ENCODE peak calls at places on chromosomes 16 and 17, in four cellular contexts. One of them, this sample, is unnamed. For H3K9me1, the result is how much of the 10 kb centered on the place peaks cover.

GRCh38 chr17:79131701-79132100 is 57.1 kb downstream of the ENGASE start:
- DNase-seq in IMR-90: no peak
- DNase-seq in endothelial cell of umbilical vein: no peak
- DNase-seq in K562: no peak
- DNase-seq in this sample: no peak

GRCh38 chr16:49755291-49755611 is 100.7 kb downstream of the ZNF423 start:
- DNase-seq in IMR-90: peak
- DNase-seq in endothelial cell of umbilical vein: peak
- DNase-seq in K562: peak
- DNase-seq in this sample: no peak

GRCh38 chr17:57720636-57721035 is 24.5 kb downstream of the CCDC182 start:
- DNase-seq in IMR-90: no peak
- DNase-seq in endothelial cell of umbilical vein: no peak
- DNase-seq in K562: no peak
- DNase-seq in this sample: no peak

GRCh38 chr16:47777191-47777590 is 316.1 kb downstream of the PHKB start:
- DNase-seq in IMR-90: peak
- DNase-seq in endothelial cell of umbilical vein: no peak
- DNase-seq in K562: no peak
- DNase-seq in this sample: no peak

GRCh38 chr17:55420067-55420775 is 1.4 kb downstream of the MMD start:
- DNase-seq in IMR-90: no peak
- DNase-seq in endothelial cell of umbilical vein: no peak
- DNase-seq in K562: no peak
- DNase-seq in this sample: no peak

GRCh38 chr16:12536412-12536746 is 267.3 kb downstream of the CPPED1 start:
- DNase-seq in IMR-90: no peak
- DNase-seq in endothelial cell of umbilical vein: no peak
- DNase-seq in K562: no peak
- DNase-seq in this sample: no peak

GRCh38 chr16:4477966-4478365 is 1.8 kb downstream of the HMOX2 start:
- DNase-seq in IMR-90: peak
- DNase-seq in endothelial cell of umbilical vein: peak
- DNase-seq in K562: no peak
- DNase-seq in this sample: no peak

GRCh38 chr17:50584749-50585148 is 24.2 kb downstream of the CACNA1G start:
- DNase-seq in IMR-90: no peak
- DNase-seq in endothelial cell of umbilical vein: no peak
- DNase-seq in K562: no peak
- DNase-seq in this sample: no peak

GRCh38 chr16:1832831-1833454 is 5.9 kb downstream of the FAHD1 start:
- DNase-seq in IMR-90: no peak
- DNase-seq in endothelial cell of umbilical vein: no peak
- DNase-seq in K562: peak
- DNase-seq in this sample: no peak

GRCh38 chr16:67719778-67720144 is 645 bp upstream of the GFOD2 start:
- DNase-seq in IMR-90: peak
- DNase-seq in endothelial cell of umbilical vein: no peak
- DNase-seq in K562: peak
- DNase-seq in this sample: no peak

GRCh38 chr17:40323317-40323716 is 14.3 kb downstream of the RARA start:
- DNase-seq in IMR-90: no peak
- DNase-seq in endothelial cell of umbilical vein: no peak
- DNase-seq in K562: no peak
- DNase-seq in this sample: no peak

GRCh38 chr17:48293319-48294192 is 136.5 kb downstream of the SKAP1 start:
- DNase-seq in IMR-90: no peak
- DNase-seq in endothelial cell of umbilical vein: no peak
- DNase-seq in K562: no peak
- DNase-seq in this sample: no peak

GRCh38 chr17:1730345-1731193 is 6.1 kb downstream of the WDR81 start:
- DNase-seq in IMR-90: peak
- DNase-seq in endothelial cell of umbilical vein: no peak
- DNase-seq in K562: peak
- DNase-seq in this sample: no peak

GRCh38 chr17:38443356-38444026 is 15.2 kb downstream of the ARHGAP23 start:
- DNase-seq in IMR-90: no peak
- DNase-seq in endothelial cell of umbilical vein: no peak
- DNase-seq in K562: no peak
- DNase-seq in this sample: no peak

GRCh38 chr16:71479420-71479819 is 9.7 kb downstream of the ZNF19 start:
- DNase-seq in IMR-90: peak
- DNase-seq in endothelial cell of umbilical vein: peak
- DNase-seq in K562: peak
- DNase-seq in this sample: no peak

GRCh38 chr16:67481561-67482259 is 753 bp upstream of the ATP6V0D1 start:
- DNase-seq in IMR-90: peak
- DNase-seq in endothelial cell of umbilical vein: peak
- DNase-seq in K562: no peak
- DNase-seq in this sample: no peak

GRCh38 chr16:53773150-53773846 is 69.3 kb downstream of the FTO start:
- DNase-seq in IMR-90: peak
- DNase-seq in endothelial cell of umbilical vein: peak
- DNase-seq in K562: peak
- DNase-seq in this sample: no peak

GRCh38 chr16:57303021-57303909 is 18.8 kb upstream of the PLLP start:
- DNase-seq in IMR-90: no peak
- DNase-seq in endothelial cell of umbilical vein: no peak
- DNase-seq in K562: no peak
- DNase-seq in this sample: no peak

GRCh38 chr16:85401917-85402766 is 211.0 kb upstream of the GSE1 start:
- DNase-seq in IMR-90: no peak
- DNase-seq in endothelial cell of umbilical vein: no peak
- DNase-seq in K562: no peak
- DNase-seq in this sample: no peak

GRCh38 chr16:88479795-88480760 is 27.0 kb downstream of the ZFPM1 start:
- DNase-seq in IMR-90: no peak
- DNase-seq in endothelial cell of umbilical vein: no peak
- DNase-seq in K562: no peak
- DNase-seq in this sample: no peak

GRCh38 chr17:17533901-17534441 is 37.8 kb upstream of the RASD1 start:
- DNase-seq in IMR-90: no peak
- DNase-seq in endothelial cell of umbilical vein: no peak
- DNase-seq in K562: no peak
- DNase-seq in this sample: no peak

GRCh38 chr17:40025991-40026815 is 11.0 kb downstream of the CSF3 start:
- DNase-seq in IMR-90: no peak
- DNase-seq in endothelial cell of umbilical vein: peak
- DNase-seq in K562: no peak
- DNase-seq in this sample: peak

GRCh38 chr17:12485361-12485911 is 180.3 kb upstream of the MYOCD start:
- DNase-seq in IMR-90: peak
- DNase-seq in endothelial cell of umbilical vein: no peak
- DNase-seq in K562: no peak
- DNase-seq in this sample: no peak

GRCh38 chr16:68380676-68381362 is 67.5 kb downstream of the SMPD3 start:
- DNase-seq in IMR-90: no peak
- DNase-seq in endothelial cell of umbilical vein: no peak
- DNase-seq in K562: no peak
- DNase-seq in this sample: no peak

GRCh38 chr17:76247304-76247703 is 7.0 kb upstream of the RNF157 start:
- DNase-seq in IMR-90: no peak
- DNase-seq in endothelial cell of umbilical vein: no peak
- DNase-seq in K562: no peak
- DNase-seq in this sample: no peak

GRCh38 chr17:76248013-76248782 is 7.9 kb upstream of the RNF157 start:
- DNase-seq in IMR-90: no peak
- DNase-seq in endothelial cell of umbilical vein: peak
- DNase-seq in K562: no peak
- DNase-seq in this sample: no peak

GRCh38 chr17:76243826-76244679 is 3.8 kb upstream of the RNF157 start:
- DNase-seq in IMR-90: no peak
- DNase-seq in endothelial cell of umbilical vein: no peak
- DNase-seq in K562: no peak
- DNase-seq in this sample: no peak

GRCh38 chr17:76250141-76250540 is 9.8 kb upstream of the RNF157 start:
- DNase-seq in IMR-90: no peak
- DNase-seq in endothelial cell of umbilical vein: no peak
- DNase-seq in K562: no peak
- DNase-seq in this sample: no peak

DNA sequence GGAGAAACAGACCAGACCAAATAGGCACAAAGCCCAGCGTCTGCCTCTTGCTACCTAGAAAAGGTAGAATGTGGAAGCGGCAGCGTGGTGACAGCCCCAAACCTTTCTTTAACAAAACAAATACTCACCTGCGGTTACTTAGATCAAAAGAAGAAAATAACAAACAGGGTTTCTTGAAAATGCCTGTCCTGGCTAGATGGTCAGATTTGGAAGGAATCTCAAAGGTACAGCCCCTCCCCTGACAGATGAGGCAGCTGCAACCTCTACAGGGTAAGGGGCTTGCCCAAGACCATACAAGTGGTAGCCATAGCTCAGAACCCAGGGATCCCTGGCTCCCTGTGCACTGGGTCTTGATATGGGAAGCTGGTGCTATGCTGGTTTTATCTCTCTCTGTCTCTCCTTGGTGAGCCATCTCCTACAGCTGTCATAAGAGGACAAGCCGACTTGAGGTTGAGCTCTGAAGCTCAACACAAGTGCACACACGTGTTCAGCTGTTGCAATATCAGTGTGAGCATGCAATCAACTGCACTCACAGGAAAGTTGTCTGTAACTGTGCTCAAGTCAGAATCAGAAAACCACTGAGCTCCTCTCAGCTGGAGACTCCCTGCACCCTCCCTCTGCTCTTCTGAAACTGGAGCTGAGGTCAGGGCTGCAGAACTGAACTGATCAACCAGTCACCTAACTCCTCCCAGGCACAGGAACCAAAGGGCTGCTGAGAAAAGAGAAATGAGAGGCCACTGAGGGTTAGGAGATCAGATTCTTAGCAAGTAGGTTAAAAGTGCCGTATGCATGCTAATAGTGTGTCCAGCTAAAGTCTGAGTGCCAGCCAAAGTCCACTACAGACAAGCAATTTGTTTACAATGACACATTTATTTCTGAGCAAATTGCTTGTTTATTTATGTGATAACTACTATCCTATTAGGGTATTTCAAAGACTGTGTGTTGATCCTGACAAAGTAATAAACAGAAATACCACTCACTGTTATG is 6.1 kb upstream of the RNF157 start:
- DNase-seq in IMR-90: peak
- DNase-seq in endothelial cell of umbilical vein: no peak
- DNase-seq in K562: no peak
- DNase-seq in this sample: no peak
- H3K9me1 ChIP-seq in IMR-90: under half
- H3K9me1 ChIP-seq in endothelial cell of umbilical vein: under half
- H3K9me1 ChIP-seq in K562: under half
- H3K9me1 ChIP-seq in this sample: under half

GRCh38 chr17:36017799-36018198 is at the start of gene CCL23:
- DNase-seq in IMR-90: no peak
- DNase-seq in endothelial cell of umbilical vein: peak
- DNase-seq in K562: no peak
- DNase-seq in this sample: no peak

GRCh38 chr17:36019423-36019822 is 1.7 kb upstream of the CCL23 start:
- DNase-seq in IMR-90: no peak
- DNase-seq in endothelial cell of umbilical vein: no peak
- DNase-seq in K562: no peak
- DNase-seq in this sample: no peak

GRCh38 chr17:36014946-36015345 is 2.8 kb downstream of the CCL23 start:
- DNase-seq in IMR-90: no peak
- DNase-seq in endothelial cell of umbilical vein: no peak
- DNase-seq in K562: no peak
- DNase-seq in this sample: no peak

GRCh38 chr17:36016555-36016954 is 1.2 kb downstream of the CCL23 start:
- DNase-seq in IMR-90: no peak
- DNase-seq in endothelial cell of umbilical vein: no peak
- DNase-seq in K562: no peak
- DNase-seq in this sample: no peak
- H3K27ac ChIP-seq in IMR-90: no peak
- H3K27ac ChIP-seq in endothelial cell of umbilical vein: no peak
- H3K27ac ChIP-seq in K562: no peak
- H3K27ac ChIP-seq in this sample: no peak

DNA sequence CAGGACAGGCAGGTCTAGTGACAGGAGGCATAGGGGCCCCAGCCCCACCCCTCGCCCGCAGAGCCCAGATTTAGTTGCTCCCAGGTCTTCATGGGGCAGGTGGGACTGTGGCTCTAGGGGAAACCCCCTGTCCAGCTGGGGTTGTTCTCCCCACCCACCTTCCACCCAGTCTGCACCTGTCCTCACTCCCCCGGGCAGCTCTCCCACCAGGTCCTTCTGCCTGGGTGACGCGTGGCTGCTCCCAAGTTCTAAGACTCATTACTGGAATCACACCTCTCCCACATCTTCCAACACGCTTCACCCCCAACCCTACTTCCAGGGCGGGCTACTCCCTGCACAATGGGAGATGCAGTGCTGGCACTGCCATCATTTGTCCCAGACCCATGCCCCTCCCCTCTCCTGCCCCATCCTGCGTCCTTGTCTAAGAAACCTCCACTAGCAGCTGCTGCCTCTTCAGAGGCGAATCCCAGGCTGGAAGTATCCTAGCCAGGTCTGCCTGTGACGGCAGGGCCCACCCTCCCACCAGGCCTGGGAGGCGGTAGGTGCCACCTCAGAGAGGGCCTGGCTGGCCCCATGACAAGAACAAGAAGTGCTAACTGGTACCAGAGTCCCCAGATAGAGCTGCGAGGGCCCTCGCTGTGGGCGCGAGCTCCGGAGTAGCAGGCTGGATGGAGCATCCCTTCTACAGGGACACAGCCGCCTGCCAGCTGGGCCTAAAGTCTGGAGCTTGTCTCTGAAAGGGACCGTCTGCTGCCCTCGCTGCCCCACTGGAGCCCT is 22.8 kb downstream of the GRIN2C start:
- DNase-seq in IMR-90: no peak
- DNase-seq in endothelial cell of umbilical vein: no peak
- DNase-seq in K562: no peak
- DNase-seq in this sample: no peak
- H3K9me1 ChIP-seq in IMR-90: under half
- H3K9me1 ChIP-seq in endothelial cell of umbilical vein: under half
- H3K9me1 ChIP-seq in K562: under half
- H3K9me1 ChIP-seq in this sample: under half

GRCh38 chr17:78130080-78130438 is 512 bp upstream of the TMC8 start:
- DNase-seq in IMR-90: no peak
- DNase-seq in endothelial cell of umbilical vein: no peak
- DNase-seq in K562: no peak
- DNase-seq in this sample: no peak
- H3K27ac ChIP-seq in IMR-90: no peak
- H3K27ac ChIP-seq in endothelial cell of umbilical vein: no peak
- H3K27ac ChIP-seq in K562: peak
- H3K27ac ChIP-seq in this sample: no peak

DNA sequence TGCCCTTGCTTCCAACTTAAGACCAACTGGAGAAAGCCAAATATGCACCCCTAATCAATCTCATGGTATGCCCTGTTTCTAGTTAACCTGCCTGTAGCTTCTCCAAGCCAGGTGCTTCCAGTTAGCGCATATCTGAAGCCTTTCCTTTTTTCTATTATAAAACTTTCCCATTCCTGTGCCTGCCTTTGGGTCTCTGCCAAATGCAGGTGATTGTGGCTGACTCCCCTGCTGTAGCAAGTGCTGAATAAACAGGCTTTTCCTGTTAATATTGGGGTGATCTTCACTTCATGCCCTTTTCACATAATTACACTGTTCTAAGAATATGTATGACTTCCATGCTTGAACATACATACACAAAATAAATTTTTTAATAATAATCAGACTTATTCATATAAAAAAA is 207.4 kb downstream of the TANC2 start:
- DNase-seq in IMR-90: no peak
- DNase-seq in endothelial cell of umbilical vein: no peak
- DNase-seq in K562: no peak
- DNase-seq in this sample: no peak
- H3K9me1 ChIP-seq in IMR-90: under half
- H3K9me1 ChIP-seq in endothelial cell of umbilical vein: under half
- H3K9me1 ChIP-seq in K562: under half
- H3K9me1 ChIP-seq in this sample: under half